ENCODE peak calls at places on chromosomes 11 and 22, in four cellular contexts. One of them, this sample, is unnamed.

GRCh38 chr22:29003975-29004646 is 57.5 kb downstream of the C22orf31 start:
- DNase-seq in endodermal cell: peak; percentile 84
- DNase-seq in heart right ventricle: no peak
- DNase-seq in fibroblast of lung: no peak
- DNase-seq in this sample: no peak

GRCh38 chr22:27226666-27227065 is 569.3 kb downstream of the MIAT start:
- DNase-seq in heart right ventricle: no peak
- DNase-seq in fibroblast of lung: peak; percentile 73
- DNase-seq in endodermal cell: no peak
- DNase-seq in this sample: no peak

GRCh38 chr11:75480185-75480889 is 45.4 kb downstream of the GDPD5 start:
- DNase-seq in endodermal cell: no peak
- DNase-seq in fibroblast of lung: no peak
- DNase-seq in heart right ventricle: no peak
- DNase-seq in this sample: no peak

GRCh38 chr11:130180896-130181294 is 21.3 kb downstream of the ST14 start:
- DNase-seq in heart right ventricle: no peak
- DNase-seq in endodermal cell: no peak
- DNase-seq in fibroblast of lung: no peak
- DNase-seq in this sample: no peak

GRCh38 chr22:22834783-22835182 is 52.8 kb upstream of the IGLL5 start:
- DNase-seq in fibroblast of lung: no peak
- DNase-seq in endodermal cell: no peak
- DNase-seq in heart right ventricle: no peak
- DNase-seq in this sample: no peak

GRCh38 chr11:12402027-12402426 is 24.7 kb downstream of the PARVA start:
- DNase-seq in fibroblast of lung: no peak
- DNase-seq in heart right ventricle: no peak
- DNase-seq in endodermal cell: peak; percentile 49
- DNase-seq in this sample: no peak

GRCh38 chr11:1858576-1858975 is 5.7 kb downstream of the LSP1 start:
- DNase-seq in endodermal cell: no peak
- DNase-seq in heart right ventricle: no peak
- DNase-seq in fibroblast of lung: no peak
- DNase-seq in this sample: no peak

GRCh38 chr11:19723572-19724342 is 11.1 kb downstream of the NAV2 start:
- DNase-seq in fibroblast of lung: peak; percentile 64
- DNase-seq in endodermal cell: no peak
- DNase-seq in heart right ventricle: no peak
- DNase-seq in this sample: no peak

GRCh38 chr11:96278039-96278897 is 64.7 kb downstream of the MAML2 start:
- DNase-seq in heart right ventricle: no peak
- DNase-seq in fibroblast of lung: peak; percentile 75
- DNase-seq in endodermal cell: no peak
- DNase-seq in this sample: no peak

GRCh38 chr22:41380993-41381328 is 781 bp upstream of the TEF start:
- DNase-seq in fibroblast of lung: peak; percentile 88
- DNase-seq in heart right ventricle: peak; percentile 89
- DNase-seq in endodermal cell: no peak
- DNase-seq in this sample: peak; percentile 87

GRCh38 chr22:27372969-27373670 is 428.4 kb downstream of the MN1 start:
- DNase-seq in endodermal cell: peak; percentile 97
- DNase-seq in heart right ventricle: no peak
- DNase-seq in fibroblast of lung: peak; percentile 39
- DNase-seq in this sample: peak; percentile 52

GRCh38 chr11:69018924-69019323 is 5.9 kb upstream of the MRGPRF start:
- DNase-seq in endodermal cell: no peak
- DNase-seq in heart right ventricle: no peak
- DNase-seq in fibroblast of lung: peak; percentile 82
- DNase-seq in this sample: no peak

GRCh38 chr11:2781413-2782274 is 81.8 kb upstream of the KCNQ1OT1 start:
- DNase-seq in heart right ventricle: peak; percentile 34
- DNase-seq in fibroblast of lung: no peak
- DNase-seq in endodermal cell: peak; percentile 27
- DNase-seq in this sample: no peak

GRCh38 chr22:27535452-27535851 is 266.1 kb downstream of the MN1 start:
- DNase-seq in fibroblast of lung: no peak
- DNase-seq in endodermal cell: no peak
- DNase-seq in heart right ventricle: no peak
- DNase-seq in this sample: no peak

GRCh38 chr22:27193215-27193614 is 535.8 kb downstream of the MIAT start:
- DNase-seq in heart right ventricle: no peak
- DNase-seq in fibroblast of lung: no peak
- DNase-seq in endodermal cell: no peak
- DNase-seq in this sample: no peak

GRCh38 chr11:112834277-112834755 is 126.9 kb upstream of the NCAM1 start:
- DNase-seq in endodermal cell: no peak
- DNase-seq in heart right ventricle: peak; percentile 74
- DNase-seq in fibroblast of lung: peak; percentile 12
- DNase-seq in this sample: peak; percentile 63

GRCh38 chr22:30822216-30823014 is 127.7 kb downstream of the OSBP2 start:
- DNase-seq in fibroblast of lung: peak; percentile 15
- DNase-seq in endodermal cell: peak; percentile 68
- DNase-seq in heart right ventricle: no peak
- DNase-seq in this sample: no peak

GRCh38 chr11:129815596-129816461 is at the start of gene TMEM45B:
- DNase-seq in endodermal cell: peak; percentile 84
- DNase-seq in fibroblast of lung: no peak
- DNase-seq in heart right ventricle: no peak
- DNase-seq in this sample: no peak

DNA sequence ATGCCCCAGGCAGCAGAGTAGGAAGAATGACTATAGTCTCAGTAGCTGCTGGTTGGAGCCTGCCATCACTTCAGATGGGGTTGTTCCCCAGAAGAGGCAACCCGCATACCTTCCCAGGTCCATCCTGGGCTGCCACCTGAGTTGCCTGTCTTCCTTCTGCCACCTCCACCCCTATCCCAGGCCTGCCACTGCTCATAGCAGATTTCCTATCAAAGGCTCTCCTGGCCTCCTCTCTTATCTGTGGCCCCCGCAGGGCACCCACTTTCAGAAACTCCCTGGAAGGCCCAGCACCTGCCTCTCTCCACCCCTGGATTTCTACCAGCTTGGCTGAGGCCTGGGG is 648 bp upstream of the NR1H3 start:
- DNase-seq in fibroblast of lung: no peak
- DNase-seq in endodermal cell: no peak
- DNase-seq in heart right ventricle: no peak
- DNase-seq in this sample: no peak
- H3K4me3 ChIP-seq in fibroblast of lung: no peak overlapping the region
- H3K4me3 ChIP-seq in endodermal cell: peak overlapping the region; percentile 62
- H3K4me3 ChIP-seq in heart right ventricle: peak overlapping the region; percentile 40
- H3K4me3 ChIP-seq in this sample: no peak overlapping the region

GRCh38 chr11:110450246-110450645 is 20.5 kb downstream of the FDX1 start:
- DNase-seq in heart right ventricle: no peak
- DNase-seq in fibroblast of lung: no peak
- DNase-seq in endodermal cell: no peak
- DNase-seq in this sample: no peak

GRCh38 chr11:110455718-110456117 is 26.0 kb downstream of the FDX1 start:
- DNase-seq in endodermal cell: no peak
- DNase-seq in fibroblast of lung: no peak
- DNase-seq in heart right ventricle: no peak
- DNase-seq in this sample: no peak

GRCh38 chr11:110454609-110455008 is 24.9 kb downstream of the FDX1 start:
- DNase-seq in heart right ventricle: no peak
- DNase-seq in endodermal cell: no peak
- DNase-seq in fibroblast of lung: no peak
- DNase-seq in this sample: no peak

GRCh38 chr11:110452720-110453119 is 23.0 kb downstream of the FDX1 start:
- DNase-seq in endodermal cell: no peak
- DNase-seq in heart right ventricle: no peak
- DNase-seq in fibroblast of lung: no peak
- DNase-seq in this sample: no peak

DNA sequence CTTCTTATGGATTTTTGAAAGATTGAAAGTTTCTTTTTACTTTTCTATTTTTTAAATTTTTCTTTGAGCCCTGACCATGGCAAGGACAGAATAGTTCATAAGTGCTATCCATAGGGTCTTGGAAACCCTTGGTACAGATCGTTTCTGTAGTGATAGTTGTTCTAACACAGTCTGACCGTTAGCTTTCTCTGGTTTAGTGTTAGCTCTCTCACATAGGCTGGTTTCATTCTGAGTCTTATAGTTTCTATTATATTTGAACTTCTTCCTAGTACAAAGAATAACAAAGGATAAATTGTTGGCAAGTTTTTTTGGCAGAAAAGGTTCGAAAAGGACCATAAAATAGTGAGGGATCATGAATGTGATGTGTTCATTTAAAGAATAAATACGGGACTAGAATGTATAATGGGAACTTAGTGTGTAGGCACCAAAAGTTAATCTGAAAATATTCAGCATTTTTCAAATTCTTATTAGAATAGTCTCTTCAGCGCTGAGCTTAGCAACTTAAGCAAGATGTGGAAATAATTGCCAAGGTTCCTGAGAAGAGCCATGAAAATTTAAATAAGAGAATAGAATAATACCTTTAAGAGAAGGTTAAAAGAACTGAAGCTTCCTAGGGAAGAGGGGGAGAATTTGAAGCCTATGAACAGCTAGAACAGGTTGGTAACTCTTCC is 24.1 kb downstream of the FDX1 start:
- DNase-seq in endodermal cell: no peak
- DNase-seq in heart right ventricle: no peak
- DNase-seq in fibroblast of lung: peak; percentile 17
- DNase-seq in this sample: no peak
- H3K4me3 ChIP-seq in endodermal cell: no peak overlapping the region
- H3K4me3 ChIP-seq in heart right ventricle: no peak overlapping the region
- H3K4me3 ChIP-seq in fibroblast of lung: no peak overlapping the region
- H3K4me3 ChIP-seq in this sample: no peak overlapping the region

GRCh38 chr22:21768435-21768834 is 32.8 kb upstream of the YPEL1 start:
- DNase-seq in heart right ventricle: no peak
- DNase-seq in fibroblast of lung: no peak
- DNase-seq in endodermal cell: no peak
- DNase-seq in this sample: no peak

GRCh38 chr22:21766933-21767462 is 31.4 kb upstream of the YPEL1 start:
- DNase-seq in endodermal cell: no peak
- DNase-seq in heart right ventricle: no peak
- DNase-seq in fibroblast of lung: no peak
- DNase-seq in this sample: no peak

GRCh38 chr22:21764038-21764804 is 28.6 kb upstream of the YPEL1 start:
- DNase-seq in heart right ventricle: no peak
- DNase-seq in endodermal cell: no peak
- DNase-seq in fibroblast of lung: no peak
- DNase-seq in this sample: no peak

GRCh38 chr22:21762712-21763581 is 27.4 kb upstream of the YPEL1 start:
- DNase-seq in endodermal cell: no peak
- DNase-seq in heart right ventricle: no peak
- DNase-seq in fibroblast of lung: no peak
- DNase-seq in this sample: no peak

DNA sequence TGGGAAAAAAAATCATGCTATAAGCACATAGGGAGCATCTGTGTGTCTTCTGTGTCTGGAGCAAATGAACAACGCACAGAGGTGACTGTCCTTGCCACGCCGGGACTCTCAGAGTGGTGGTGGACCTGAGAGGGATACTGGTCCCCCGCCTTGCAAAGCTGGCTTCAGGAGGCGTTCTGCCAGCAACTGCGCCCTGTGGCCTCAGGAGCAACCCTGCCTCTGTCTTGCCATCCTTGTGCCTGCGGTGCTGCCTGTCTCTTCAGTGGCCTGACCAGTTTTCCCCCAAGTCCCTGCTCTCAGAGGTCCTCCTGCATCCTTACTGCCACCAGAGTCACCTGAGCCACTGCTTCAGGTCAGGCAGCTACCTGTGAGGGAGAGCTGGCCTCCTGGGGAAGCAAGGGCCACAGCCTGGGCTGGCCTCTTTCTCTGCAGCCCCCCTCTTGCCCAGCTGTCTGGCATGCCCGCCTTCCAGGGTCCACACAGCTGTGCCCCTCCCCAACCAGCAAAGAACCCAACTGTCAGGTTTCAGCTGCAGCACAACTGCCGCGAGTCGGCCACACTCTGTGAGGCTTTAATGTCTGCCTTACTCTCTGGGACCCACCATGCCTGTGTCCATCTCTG is 30.4 kb upstream of the YPEL1 start:
- DNase-seq in endodermal cell: no peak
- DNase-seq in heart right ventricle: no peak
- DNase-seq in fibroblast of lung: no peak
- DNase-seq in this sample: no peak
- H3K4me3 ChIP-seq in endodermal cell: no peak overlapping the region
- H3K4me3 ChIP-seq in heart right ventricle: no peak overlapping the region
- H3K4me3 ChIP-seq in fibroblast of lung: no peak overlapping the region
- H3K4me3 ChIP-seq in this sample: no peak overlapping the region

GRCh38 chr11:9722023-9722422 is 58.1 kb downstream of the SWAP70 start:
- DNase-seq in heart right ventricle: no peak
- DNase-seq in fibroblast of lung: no peak
- DNase-seq in endodermal cell: no peak
- DNase-seq in this sample: no peak

GRCh38 chr11:9731256-9731655 is 67.4 kb downstream of the SWAP70 start:
- DNase-seq in heart right ventricle: no peak
- DNase-seq in fibroblast of lung: no peak
- DNase-seq in endodermal cell: no peak
- DNase-seq in this sample: no peak

GRCh38 chr11:9728058-9728457 is 64.2 kb downstream of the SWAP70 start:
- DNase-seq in heart right ventricle: no peak
- DNase-seq in endodermal cell: no peak
- DNase-seq in fibroblast of lung: no peak
- DNase-seq in this sample: no peak

GRCh38 chr11:9722893-9723292 is 59.0 kb downstream of the SWAP70 start:
- DNase-seq in fibroblast of lung: no peak
- DNase-seq in endodermal cell: no peak
- DNase-seq in heart right ventricle: no peak
- DNase-seq in this sample: no peak

DNA sequence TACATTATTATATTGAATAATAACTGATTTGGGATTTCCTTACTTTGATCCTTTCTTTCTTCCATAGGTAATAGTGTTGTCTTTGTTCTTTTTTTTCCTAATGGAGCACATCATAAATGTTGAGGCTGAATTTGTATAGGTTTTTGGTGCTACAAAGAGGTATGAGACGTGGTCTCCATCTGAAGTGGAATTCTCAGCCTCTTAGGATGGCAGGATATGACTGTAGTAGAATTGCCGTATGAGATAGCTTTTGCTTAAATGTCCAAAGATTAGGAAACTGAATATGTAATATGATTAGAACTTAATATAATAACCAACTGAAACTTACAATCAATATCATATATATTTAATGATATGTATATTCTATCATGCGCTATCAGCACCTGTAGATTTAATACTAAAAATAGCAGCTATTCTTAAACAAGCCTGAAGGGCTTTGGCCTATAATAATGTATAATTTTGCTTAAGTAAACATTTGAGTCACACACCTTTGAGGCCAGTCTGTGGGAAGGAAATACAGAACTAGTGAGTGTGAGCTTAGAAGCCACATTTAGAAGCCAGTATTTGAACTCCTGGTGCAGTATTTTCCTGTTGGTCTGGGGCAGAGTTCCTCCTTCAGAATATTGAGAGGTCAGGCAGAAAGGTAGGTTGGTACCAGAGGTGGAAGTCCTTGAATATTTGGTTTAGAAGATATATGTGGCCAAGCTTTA is 62.6 kb downstream of the SWAP70 start:
- DNase-seq in fibroblast of lung: peak; percentile 91
- DNase-seq in endodermal cell: no peak
- DNase-seq in heart right ventricle: no peak
- DNase-seq in this sample: no peak
- H3K4me3 ChIP-seq in fibroblast of lung: no peak overlapping the region
- H3K4me3 ChIP-seq in endodermal cell: no peak overlapping the region
- H3K4me3 ChIP-seq in heart right ventricle: no peak overlapping the region
- H3K4me3 ChIP-seq in this sample: no peak overlapping the region